ENCODE peak calls at places on chromosomes 4 and X, in ten cellular contexts. A is NCI-H524 treated with DMSO at 0.1 percent for 48 hours, D is foreskin fibroblast, N is glutamatergic neuron, B is epithelial cell of esophagus, J is HFF-Myc, Y is SW480, S is Daoy, V is stromal cell of bone marrow, R is lung microvascular endothelial cell. F is an unnamed sample.

GRCh38 chr4:181264908-181265307 is 978.3 kb upstream of the TENM3 start:
- DNase-seq in A (no peak), D (no peak), N (peak; percentile 19), B (no peak), J (no peak), Y (no peak), S (no peak), V (no peak), R (no peak), F (no peak)

GRCh38 chr4:105215609-105216313 is 69.1 kb downstream of the TET2 start:
- DNase-seq in A (no peak), D (no peak), N (no peak), B (peak; percentile 30), J (no peak), Y (no peak), S (no peak), V (no peak), R (no peak), F (no peak)

GRCh38 chr4:64271601-64272081 is 137.6 kb downstream of the TECRL start:
- DNase-seq in A (no peak), D (no peak), N (no peak), B (no peak), J (no peak), Y (no peak), S (no peak), V (no peak), R (no peak), F (no peak)

GRCh38 chr4:109294006-109294405 is 8.5 kb downstream of the COL25A1 start:
- DNase-seq in A (no peak), D (no peak), N (peak; percentile 35), B (no peak), J (no peak), Y (peak; percentile 2), S (peak; percentile 15), V (no peak), R (no peak), F (peak; percentile 53)

GRCh38 chr4:140862182-140862442 is 105.9 kb upstream of the TBC1D9 start:
- DNase-seq in A (no peak), D (no peak), N (no peak), B (no peak), J (no peak), Y (no peak), S (no peak), V (no peak), R (no peak), F (no peak)

GRCh38 chrX:134692233-134692632 is 34.0 kb upstream of the PLAC1 start:
- DNase-seq in A (no peak), D (no peak), N (no peak), B (no peak), J (no peak), Y (no peak), S (no peak), V (no peak), R (no peak), F (no peak)

GRCh38 chr4:113050361-113050760 is 908 bp downstream of the ANK2 start:
- DNase-seq in A (no peak), D (no peak), N (no peak), B (no peak), J (no peak), Y (no peak), S (no peak), V (no peak), R (no peak), F (no peak)

GRCh38 chr4:95129708-95130343 is 372.1 kb downstream of the BMPR1B start:
- DNase-seq in A (no peak), D (peak; percentile 94), N (no peak), B (peak; percentile 99), J (peak; percentile 93), Y (no peak), S (peak; percentile 88), V (peak; percentile 99), R (peak; percentile 2), F (peak; percentile 82)

GRCh38 chrX:9682456-9682855 is 83.2 kb downstream of the GPR143 start:
- DNase-seq in A (no peak), D (no peak), N (no peak), B (no peak), J (no peak), Y (no peak), S (no peak), V (no peak), R (no peak), F (no peak)

GRCh38 chrX:42597481-42597880 is 180.5 kb downstream of the PPP1R2C start:
- DNase-seq in A (peak; percentile 57), D (no peak), N (no peak), B (no peak), J (no peak), Y (no peak), S (no peak), V (no peak), R (no peak), F (no peak)